ENCODE peak calls at places on chromosomes 1 and 21, in ten cellular contexts. S, G, K, B, P, I, Z, O, C and M are unnamed samples.

GRCh38 chr1:116309090-116309870 is 63.8 kb upstream of the ATP1A1 start:
- DNase-seq in S (no peak), G (no peak), K (no peak), B (no peak), P (no peak), I (no peak), Z (no peak), O (no peak), C (no peak), M (no peak)

GRCh38 chr1:186983327-186983726 is 154.6 kb downstream of the PLA2G4A start:
- DNase-seq in S (peak), G (no peak), K (peak), B (peak), P (no peak), I (peak), Z (no peak), O (no peak), C (no peak), M (no peak)

GRCh38 chr1:225911207-225912130 is 12.6 kb downstream of the PYCR2 start:
- DNase-seq in S (peak), G (peak), K (peak), B (peak), P (peak), I (peak), Z (no peak), O (peak), C (peak), M (no peak)

GRCh38 chr21:28521932-28522826 is 470.5 kb downstream of the LTN1 start:
- DNase-seq in S (peak), G (no peak), K (peak), B (no peak), P (peak), I (peak), Z (no peak), O (no peak), C (no peak), M (peak)

GRCh38 chr21:26112127-26112742 is 58.3 kb downstream of the APP start:
- DNase-seq in S (no peak), G (no peak), K (no peak), B (no peak), P (no peak), I (no peak), Z (no peak), O (no peak), C (no peak), M (no peak)

GRCh38 chr1:36653850-36654249 is 171.1 kb upstream of the CSF3R start:
- DNase-seq in S (peak), G (no peak), K (peak), B (no peak), P (no peak), I (no peak), Z (no peak), O (no peak), C (no peak), M (no peak)

GRCh38 chr1:236421022-236421421 is 26.9 kb downstream of the EDARADD start:
- DNase-seq in S (no peak), G (no peak), K (peak), B (no peak), P (no peak), I (peak), Z (no peak), O (no peak), C (peak), M (no peak)

GRCh38 chr1:14820320-14821085 is 222.0 kb downstream of the KAZN start:
- DNase-seq in S (no peak), G (no peak), K (no peak), B (no peak), P (no peak), I (no peak), Z (no peak), O (no peak), C (no peak), M (no peak)

GRCh38 chr1:215543191-215543606 is 23.9 kb upstream of the KCTD3 start:
- DNase-seq in S (peak), G (no peak), K (peak), B (no peak), P (no peak), I (peak), Z (no peak), O (no peak), C (no peak), M (no peak)

GRCh38 chr1:197928849-197929336 is 11.7 kb downstream of the LHX9 start:
- DNase-seq in S (no peak), G (peak), K (no peak), B (no peak), P (no peak), I (no peak), Z (no peak), O (no peak), C (no peak), M (no peak)

GRCh38 chr1:64483711-64484454 is 14.0 kb downstream of the CACHD1 start:
- DNase-seq in S (no peak), G (no peak), K (no peak), B (no peak), P (no peak), I (no peak), Z (no peak), O (no peak), C (no peak), M (no peak)

GRCh38 chr1:187203257-187203656 is 374.5 kb downstream of the PLA2G4A start:
- DNase-seq in S (peak), G (no peak), K (peak), B (no peak), P (no peak), I (peak), Z (no peak), O (no peak), C (peak), M (no peak)

GRCh38 chr1:20361805-20362381 is 71.2 kb downstream of the VWA5B1 start:
- DNase-seq in S (peak), G (no peak), K (peak), B (peak), P (peak), I (peak), Z (no peak), O (no peak), C (peak), M (no peak)

GRCh38 chr21:41680444-41681335 is 86.2 kb downstream of the RIPK4 start:
- DNase-seq in S (no peak), G (no peak), K (no peak), B (no peak), P (no peak), I (no peak), Z (no peak), O (peak), C (no peak), M (no peak)
- H3K4me3 ChIP-seq in S (no peak), G (no peak), K (no peak), B (no peak), P (no peak), I (no peak), Z (no peak), O (no peak), C (peak), M (no peak)

GRCh38 chr1:157512036-157512969 is 40.0 kb downstream of the FCRL5 start:
- DNase-seq in S (no peak), G (peak), K (no peak), B (no peak), P (no peak), I (no peak), Z (no peak), O (no peak), C (no peak), M (no peak)
- H3K4me3 ChIP-seq in S (no peak), G (no peak), K (no peak), B (no peak), P (no peak), I (no peak), Z (no peak), O (no peak), C (no peak), M (no peak)

DNA sequence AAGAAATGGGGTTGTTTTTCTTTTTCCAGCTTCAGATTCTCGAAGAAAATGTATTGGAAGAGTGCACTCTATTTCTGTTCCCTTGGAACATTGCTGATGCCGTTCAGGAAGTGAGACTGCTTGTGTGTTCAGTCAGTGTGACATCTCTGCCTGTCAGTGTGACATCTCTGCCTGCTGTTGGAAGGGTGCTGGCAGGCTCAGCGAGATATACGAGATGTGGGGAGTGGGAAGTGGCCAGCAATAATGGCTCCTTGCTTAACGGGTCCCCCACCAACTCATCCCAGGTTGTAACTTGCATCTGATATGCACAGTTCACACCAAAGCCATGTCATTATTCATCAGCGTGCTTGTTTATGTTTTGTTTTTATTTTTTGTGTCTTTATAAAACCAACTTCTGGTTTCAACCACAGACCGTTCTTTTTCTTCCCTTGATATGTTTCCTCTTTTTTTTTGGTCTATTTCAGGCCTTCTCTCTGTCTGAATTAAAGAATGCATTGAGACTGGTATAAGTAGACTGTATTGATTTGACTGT is 145.4 kb downstream of the GALNT2 start:
- DNase-seq in S (no peak), G (peak), K (no peak), B (peak), P (no peak), I (no peak), Z (no peak), O (no peak), C (no peak), M (no peak)
- H3K4me3 ChIP-seq in S (no peak), G (peak), K (no peak), B (no peak), P (no peak), I (no peak), Z (no peak), O (no peak), C (no peak), M (no peak)

DNA sequence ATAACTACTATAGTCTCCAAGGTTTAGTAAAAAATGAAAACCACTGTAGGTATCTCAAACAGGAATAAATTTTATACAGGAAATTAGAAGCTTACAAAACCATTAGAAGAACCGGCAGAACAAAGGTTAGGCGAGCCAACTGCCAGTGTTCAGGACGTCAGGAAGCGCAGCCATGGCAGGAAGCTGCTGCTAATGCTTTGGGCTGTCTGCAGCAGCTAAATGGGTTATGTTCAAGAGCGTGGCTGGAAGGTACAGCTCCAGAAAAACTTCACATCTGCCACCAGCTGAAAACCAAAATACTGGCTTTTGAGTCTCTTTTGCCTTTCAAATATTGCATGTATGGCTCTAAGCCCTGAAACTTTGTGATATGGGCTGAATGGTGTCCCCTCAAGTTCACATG is 35.7 kb upstream of the MYSM1 start:
- DNase-seq in S (no peak), G (no peak), K (no peak), B (no peak), P (no peak), I (no peak), Z (no peak), O (no peak), C (no peak), M (no peak)
- H3K4me3 ChIP-seq in S (no peak), G (no peak), K (no peak), B (no peak), P (no peak), I (no peak), Z (no peak), O (no peak), C (no peak), M (no peak)

DNA sequence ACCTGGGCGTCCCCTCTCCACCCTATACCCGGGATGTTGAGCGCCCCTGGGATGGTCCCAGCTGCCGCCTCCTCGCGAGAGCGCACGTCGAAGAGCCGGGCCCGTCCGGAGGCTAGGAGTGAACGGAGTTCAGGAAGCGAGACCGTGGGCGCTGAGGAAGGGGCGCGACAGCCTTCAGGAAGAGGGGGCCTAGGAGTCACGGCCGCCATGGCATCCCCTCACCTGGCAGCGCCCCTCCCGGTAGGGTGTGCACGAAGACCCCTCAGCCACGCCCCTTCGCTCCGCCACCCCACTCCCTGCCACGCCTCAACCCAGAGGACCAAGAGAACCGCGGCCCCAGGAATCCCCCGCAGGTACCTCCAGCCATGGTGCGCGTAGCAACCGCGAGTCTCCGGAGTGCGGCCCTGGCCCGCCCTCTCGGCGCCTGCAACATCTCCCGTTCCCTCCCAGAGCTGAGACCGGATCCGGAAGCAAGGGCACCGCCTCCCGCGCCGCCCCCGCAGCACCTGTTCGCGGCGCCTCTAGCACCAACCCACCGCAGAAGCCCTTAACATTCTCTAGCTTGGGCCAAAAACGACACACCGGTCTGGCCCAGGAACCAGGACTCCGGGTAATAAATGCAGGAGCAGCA is at the start of gene TSTD1:
- DNase-seq in S (no peak), G (peak), K (no peak), B (peak), P (peak), I (no peak), Z (no peak), O (peak), C (no peak), M (no peak)
- H3K4me3 ChIP-seq in S (no peak), G (peak), K (peak), B (peak), P (peak), I (peak), Z (peak), O (peak), C (no peak), M (no peak)

GRCh38 chr1:113073457-113073950 is 506 bp downstream of the LRIG2 start:
- DNase-seq in S (peak), G (no peak), K (peak), B (peak), P (peak), I (peak), Z (no peak), O (no peak), C (no peak), M (peak)

GRCh38 chr1:113074237-113074636 is 1.2 kb downstream of the LRIG2 start:
- DNase-seq in S (no peak), G (peak), K (peak), B (no peak), P (no peak), I (peak), Z (no peak), O (no peak), C (no peak), M (no peak)

GRCh38 chr1:113072757-113073456 is at the start of gene LRIG2:
- DNase-seq in S (peak), G (peak), K (peak), B (peak), P (peak), I (peak), Z (peak), O (peak), C (peak), M (peak)

GRCh38 chr1:113072141-113072756 is 749 bp upstream of the LRIG2 start:
- DNase-seq in S (no peak), G (no peak), K (no peak), B (no peak), P (no peak), I (no peak), Z (no peak), O (no peak), C (no peak), M (no peak)
- H3K4me3 ChIP-seq in S (peak), G (peak), K (peak), B (peak), P (peak), I (peak), Z (peak), O (peak), C (peak), M (peak)

DNA sequence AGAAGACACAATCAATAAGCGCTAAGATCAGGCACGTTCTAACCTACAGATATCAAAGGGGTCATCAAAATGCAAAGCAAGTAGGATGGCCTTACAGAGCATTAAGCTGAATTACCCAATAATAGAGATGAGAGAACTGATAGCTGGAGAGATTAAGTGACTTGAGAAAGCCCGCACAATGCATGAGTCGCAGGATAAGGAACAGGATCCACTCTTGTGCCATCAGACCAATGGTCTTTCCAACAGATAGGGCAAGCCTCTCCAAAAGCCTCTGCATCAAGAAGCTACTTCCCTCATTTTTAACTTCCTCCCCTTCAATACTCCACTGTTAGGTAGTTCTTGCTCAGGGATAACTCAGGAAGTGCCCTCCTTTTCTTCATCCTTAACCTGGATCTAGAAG is 2.6 kb downstream of the CHML start:
- DNase-seq in S (peak), G (no peak), K (no peak), B (no peak), P (no peak), I (no peak), Z (no peak), O (no peak), C (no peak), M (no peak)
- H3K4me3 ChIP-seq in S (peak), G (no peak), K (no peak), B (no peak), P (no peak), I (no peak), Z (no peak), O (peak), C (peak), M (no peak)

GRCh38 chr1:37807220-37807554 is 403 bp upstream of the C1orf122 start:
- DNase-seq in S (no peak), G (no peak), K (no peak), B (no peak), P (no peak), I (no peak), Z (no peak), O (no peak), C (no peak), M (no peak)
- H3K4me3 ChIP-seq in S (peak), G (peak), K (peak), B (peak), P (peak), I (peak), Z (peak), O (peak), C (peak), M (peak)